ENCODE peak calls at places on chromosomes 4 and X, in four cellular contexts. One of them, this sample, is unnamed.

GRCh38 chr4:15361529-15361928 is 66.3 kb upstream of the C1QTNF7 start:
- DNase-seq in AG04450: no peak
- DNase-seq in spleen: no peak
- DNase-seq in thyroid gland: no peak
- DNase-seq in this sample: no peak

GRCh38 chr4:91963489-91963888 is 340.3 kb upstream of the GRID2 start:
- DNase-seq in AG04450: peak; percentile 16
- DNase-seq in spleen: no peak
- DNase-seq in thyroid gland: no peak
- DNase-seq in this sample: no peak

GRCh38 chrX:24448762-24449161 is 16.3 kb upstream of the PDK3 start:
- DNase-seq in AG04450: no peak
- DNase-seq in spleen: no peak
- DNase-seq in thyroid gland: no peak
- DNase-seq in this sample: no peak

GRCh38 chr4:2062168-2062807 is 3.2 kb downstream of the NAT8L start:
- DNase-seq in AG04450: no peak
- DNase-seq in spleen: no peak
- DNase-seq in thyroid gland: no peak
- DNase-seq in this sample: no peak

GRCh38 chr4:150176559-150176958 is 98.3 kb downstream of the DCLK2 start:
- DNase-seq in AG04450: peak; percentile 10
- DNase-seq in spleen: no peak
- DNase-seq in thyroid gland: no peak
- DNase-seq in this sample: peak; percentile 21

GRCh38 chrX:73127700-73128241 is 48.5 kb upstream of the PABPC1L2A start:
- DNase-seq in AG04450: no peak
- DNase-seq in spleen: peak; percentile 58
- DNase-seq in thyroid gland: peak; percentile 41
- DNase-seq in this sample: no peak

GRCh38 chr4:32140636-32141035 is 1420.5 kb downstream of the PCDH7 start:
- DNase-seq in AG04450: peak; percentile 6
- DNase-seq in spleen: no peak
- DNase-seq in thyroid gland: no peak
- DNase-seq in this sample: no peak

GRCh38 chr4:184450743-184451142 is 23.6 kb downstream of the IRF2 start:
- DNase-seq in AG04450: no peak
- DNase-seq in spleen: no peak
- DNase-seq in thyroid gland: no peak
- DNase-seq in this sample: no peak

GRCh38 chrX:108312938-108313337 is 125.3 kb downstream of the COL4A6 start:
- DNase-seq in AG04450: no peak
- DNase-seq in spleen: no peak
- DNase-seq in thyroid gland: peak; percentile 71
- DNase-seq in this sample: no peak

GRCh38 chr4:139540161-139540560 is 15.9 kb downstream of the SETD7 start:
- DNase-seq in AG04450: no peak
- DNase-seq in spleen: no peak
- DNase-seq in thyroid gland: no peak
- DNase-seq in this sample: no peak

GRCh38 chr4:95388911-95389310 is 159.9 kb downstream of the UNC5C start:
- DNase-seq in AG04450: no peak
- DNase-seq in spleen: no peak
- DNase-seq in thyroid gland: no peak
- DNase-seq in this sample: no peak

GRCh38 chr4:183256756-183257385 is 63.2 kb downstream of the CLDN22 start:
- DNase-seq in AG04450: no peak
- DNase-seq in spleen: peak; percentile 73
- DNase-seq in thyroid gland: peak; percentile 56
- DNase-seq in this sample: peak; percentile 74

GRCh38 chr4:72286185-72286584 is 254.4 kb downstream of the NPFFR2 start:
- DNase-seq in AG04450: no peak
- DNase-seq in spleen: no peak
- DNase-seq in thyroid gland: no peak
- DNase-seq in this sample: no peak

GRCh38 chrX:136028383-136028984 is 43.2 kb downstream of the SLC9A6 start:
- DNase-seq in AG04450: no peak
- DNase-seq in spleen: no peak
- DNase-seq in thyroid gland: no peak
- DNase-seq in this sample: no peak

GRCh38 chrX:37666516-37666915 is 19.1 kb upstream of the XK start:
- DNase-seq in AG04450: no peak
- DNase-seq in spleen: no peak
- DNase-seq in thyroid gland: no peak
- DNase-seq in this sample: no peak

GRCh38 chr4:13530823-13531608 is 13.3 kb downstream of the NKX3-2 start:
- DNase-seq in AG04450: no peak
- DNase-seq in spleen: no peak
- DNase-seq in thyroid gland: no peak
- DNase-seq in this sample: no peak

GRCh38 chrX:120561634-120562568 is 1.1 kb upstream of the CUL4B start:
- DNase-seq in AG04450: no peak
- DNase-seq in spleen: no peak
- DNase-seq in thyroid gland: no peak
- DNase-seq in this sample: no peak

GRCh38 chr4:101346312-101346561 is 1.1 kb downstream of the PPP3CA start:
- DNase-seq in AG04450: no peak
- DNase-seq in spleen: no peak
- DNase-seq in thyroid gland: no peak
- DNase-seq in this sample: no peak

GRCh38 chrX:153387345-153387744 is 13.8 kb downstream of the PNMA6E start:
- DNase-seq in AG04450: no peak
- DNase-seq in spleen: peak; percentile 56
- DNase-seq in thyroid gland: no peak
- DNase-seq in this sample: no peak

GRCh38 chr4:12203945-12204344 is 775.3 kb upstream of the HS3ST1 start:
- DNase-seq in AG04450: no peak
- DNase-seq in spleen: no peak
- DNase-seq in thyroid gland: no peak
- DNase-seq in this sample: no peak

GRCh38 chr4:76955187-76955586 is 5.6 kb downstream of the SEPTIN11 start:
- DNase-seq in AG04450: no peak
- DNase-seq in spleen: no peak
- DNase-seq in thyroid gland: peak; percentile 6
- DNase-seq in this sample: no peak

GRCh38 chrX:121579016-121579760 is 531.8 kb downstream of the GLUD2 start:
- DNase-seq in AG04450: no peak
- DNase-seq in spleen: no peak
- DNase-seq in thyroid gland: no peak
- DNase-seq in this sample: no peak

GRCh38 chrX:40772290-40772689 is 36.9 kb upstream of the MED14 start:
- DNase-seq in AG04450: no peak
- DNase-seq in spleen: no peak
- DNase-seq in thyroid gland: no peak
- DNase-seq in this sample: no peak

GRCh38 chr4:85779165-85779564 is 304.2 kb downstream of the ARHGAP24 start:
- DNase-seq in AG04450: no peak
- DNase-seq in spleen: no peak
- DNase-seq in thyroid gland: no peak
- DNase-seq in this sample: no peak

GRCh38 chr4:183797445-183798248 is 107.5 kb upstream of the STOX2 start:
- DNase-seq in AG04450: no peak
- DNase-seq in spleen: peak; percentile 87
- DNase-seq in thyroid gland: peak; percentile 70
- DNase-seq in this sample: peak; percentile 47

GRCh38 chr4:124104101-124104500 is 608.4 kb downstream of the ANKRD50 start:
- DNase-seq in AG04450: no peak
- DNase-seq in spleen: no peak
- DNase-seq in thyroid gland: no peak
- DNase-seq in this sample: no peak

GRCh38 chrX:19956923-19957322 is 33.9 kb downstream of the BCLAF3 start:
- DNase-seq in AG04450: no peak
- DNase-seq in spleen: no peak
- DNase-seq in thyroid gland: no peak
- DNase-seq in this sample: no peak

GRCh38 chr4:76874176-76874575 is 23.8 kb downstream of the SOWAHB start:
- DNase-seq in AG04450: no peak
- DNase-seq in spleen: no peak
- DNase-seq in thyroid gland: no peak
- DNase-seq in this sample: no peak

GRCh38 chr4:186621959-186622553 is 66.7 kb upstream of the MTNR1A start:
- DNase-seq in AG04450: peak; percentile 65
- DNase-seq in spleen: no peak
- DNase-seq in thyroid gland: no peak
- DNase-seq in this sample: no peak

GRCh38 chr4:38368612-38369011 is 295.4 kb upstream of the KLF3 start:
- DNase-seq in AG04450: no peak
- DNase-seq in spleen: no peak
- DNase-seq in thyroid gland: no peak
- DNase-seq in this sample: no peak

GRCh38 chrX:57211906-57212305 is 74.6 kb upstream of the FAAH2 start:
- DNase-seq in AG04450: no peak
- DNase-seq in spleen: no peak
- DNase-seq in thyroid gland: no peak
- DNase-seq in this sample: no peak

GRCh38 chrX:64229145-64229544 is 1.3 kb downstream of the ASB12 start:
- DNase-seq in AG04450: no peak
- DNase-seq in spleen: no peak
- DNase-seq in thyroid gland: no peak
- DNase-seq in this sample: no peak

GRCh38 chr4:172957216-172957615 is 211.4 kb upstream of the GALNT7 start:
- DNase-seq in AG04450: no peak
- DNase-seq in spleen: no peak
- DNase-seq in thyroid gland: no peak
- DNase-seq in this sample: no peak

GRCh38 chr4:172952052-172952451 is 216.6 kb upstream of the GALNT7 start:
- DNase-seq in AG04450: no peak
- DNase-seq in spleen: no peak
- DNase-seq in thyroid gland: no peak
- DNase-seq in this sample: no peak

GRCh38 chr4:172950990-172951389 is 217.6 kb upstream of the GALNT7 start:
- DNase-seq in AG04450: no peak
- DNase-seq in spleen: no peak
- DNase-seq in thyroid gland: no peak
- DNase-seq in this sample: no peak

GRCh38 chr4:172953896-172954568 is 214.6 kb upstream of the GALNT7 start:
- DNase-seq in AG04450: no peak
- DNase-seq in spleen: no peak
- DNase-seq in thyroid gland: no peak
- DNase-seq in this sample: no peak
- TF ChIP-seq CTCF in AG04450: no peak
- TF ChIP-seq CTCF in spleen: no peak
- TF ChIP-seq CTCF in thyroid gland: no peak
- TF ChIP-seq CTCF in this sample: no peak

GRCh38 chr4:109433281-109434006 is at the start of gene SEC24B:
- DNase-seq in AG04450: no peak
- DNase-seq in spleen: peak; percentile 99
- DNase-seq in thyroid gland: peak; percentile 91
- DNase-seq in this sample: peak; percentile 83

GRCh38 chr4:109434007-109434792 is 585 bp downstream of the SEC24B start:
- DNase-seq in AG04450: no peak
- DNase-seq in spleen: no peak
- DNase-seq in thyroid gland: peak; percentile 49
- DNase-seq in this sample: peak; percentile 42

GRCh38 chr4:109434793-109435080 is 1.1 kb downstream of the SEC24B start:
- DNase-seq in AG04450: no peak
- DNase-seq in spleen: no peak
- DNase-seq in thyroid gland: no peak
- DNase-seq in this sample: no peak

GRCh38 chr4:109436504-109436903 is 2.9 kb downstream of the SEC24B start:
- DNase-seq in AG04450: no peak
- DNase-seq in spleen: no peak
- DNase-seq in thyroid gland: no peak
- DNase-seq in this sample: no peak

DNA sequence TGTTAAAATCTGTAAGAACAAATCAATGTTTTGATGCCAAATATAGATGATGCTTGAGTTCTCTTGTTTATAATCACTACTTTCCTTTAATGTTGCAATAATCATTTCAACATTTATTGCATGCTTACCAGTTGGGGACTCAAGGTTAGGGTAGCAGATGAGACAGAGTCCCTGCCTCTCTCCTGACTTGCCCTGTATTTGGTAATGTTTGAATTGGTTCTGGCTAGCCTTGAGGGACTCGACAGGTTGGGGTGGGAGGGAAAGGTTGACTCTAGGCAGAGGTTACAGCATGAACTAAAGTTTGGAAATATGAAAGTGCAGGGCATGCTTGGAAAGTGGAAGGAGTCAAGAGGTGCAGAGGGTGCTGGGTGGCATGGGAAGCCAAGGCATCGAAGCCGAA is 2.0 kb downstream of the SEC24B start:
- DNase-seq in AG04450: no peak
- DNase-seq in spleen: no peak
- DNase-seq in thyroid gland: peak; percentile 8
- DNase-seq in this sample: no peak
- H3K4me3 ChIP-seq in AG04450: peak overlapping the region; percentile 81
- H3K4me3 ChIP-seq in spleen: no peak overlapping the region
- H3K4me3 ChIP-seq in thyroid gland: no peak overlapping the region
- H3K4me3 ChIP-seq in this sample: peak overlapping the region; percentile 89

DNA sequence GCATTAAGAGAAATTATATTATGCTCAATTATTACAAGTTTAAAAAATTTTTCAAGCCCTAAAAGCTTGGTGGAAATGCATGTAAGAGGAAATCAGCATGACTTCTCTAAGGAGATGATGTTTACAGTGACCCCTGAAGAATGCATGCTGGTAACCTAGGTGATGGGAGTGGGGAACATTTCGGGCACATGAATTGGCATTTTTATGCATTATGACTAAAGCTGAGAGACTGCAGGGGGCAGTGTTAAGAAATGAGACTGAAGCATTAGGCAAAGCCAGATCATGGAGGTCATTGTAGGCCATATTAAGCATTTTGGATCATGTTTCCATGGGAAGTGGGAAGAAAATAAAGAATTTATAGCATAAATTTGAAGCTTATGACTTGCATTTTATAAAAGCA is 421.3 kb downstream of the FAT4 start:
- DNase-seq in AG04450: no peak
- DNase-seq in spleen: no peak
- DNase-seq in thyroid gland: no peak
- DNase-seq in this sample: no peak
- TF ChIP-seq CTCF in AG04450: peak; percentile 28
- TF ChIP-seq CTCF in spleen: no peak
- TF ChIP-seq CTCF in thyroid gland: no peak
- TF ChIP-seq CTCF in this sample: peak; percentile 54

GRCh38 chr4:182140547-182140946 is 102.7 kb upstream of the TENM3 start:
- DNase-seq in AG04450: no peak
- DNase-seq in spleen: no peak
- DNase-seq in thyroid gland: no peak
- DNase-seq in this sample: no peak
- H3K4me3 ChIP-seq in AG04450: no peak overlapping the region
- H3K4me3 ChIP-seq in spleen: no peak overlapping the region
- H3K4me3 ChIP-seq in thyroid gland: no peak overlapping the region
- H3K4me3 ChIP-seq in this sample: no peak overlapping the region